ENCODE peak calls at places on chromosomes 5 and 9, in nine cellular contexts. W is foreskin fibroblast, N is heart right ventricle, V is IMR-90, X is tibial nerve, I is lower lobe of right lung, B is astrocyte of the spinal cord, Y is GM12865, J is BJ. E is an unnamed sample.

GRCh38 chr9:36913393-36914211 is 120.5 kb downstream of the PAX5 start:
- DNase-seq in W (no peak), N (no peak), V (no peak), X (no peak), I (no peak), B (no peak), Y (no peak), J (no peak), E (no peak)

GRCh38 chr9:16540996-16541668 is 329.3 kb downstream of the BNC2 start:
- DNase-seq in W (peak), N (no peak), V (peak), X (no peak), I (no peak), B (peak), Y (no peak), J (no peak), E (peak)

GRCh38 chr9:133560311-133560710 is 25.8 kb downstream of the ADAMTSL2 start:
- DNase-seq in W (no peak), N (peak), V (no peak), X (no peak), I (no peak), B (no peak), Y (no peak), J (no peak), E (no peak)

GRCh38 chr9:71812385-71812784 is 44.1 kb upstream of the CEMIP2 start:
- DNase-seq in W (peak), N (peak), V (peak), X (no peak), I (no peak), B (peak), Y (no peak), J (no peak), E (peak)

GRCh38 chr5:149060325-149060724 is 2.5 kb downstream of the SH3TC2 start:
- DNase-seq in W (peak), N (peak), V (peak), X (no peak), I (no peak), B (peak), Y (no peak), J (no peak), E (peak)

GRCh38 chr5:126383246-126383645 is 40.0 kb upstream of the GRAMD2B start:
- DNase-seq in W (no peak), N (no peak), V (peak), X (no peak), I (no peak), B (peak), Y (no peak), J (no peak), E (no peak)

GRCh38 chr9:107390319-107390718 is 99.2 kb downstream of the KLF4 start:
- DNase-seq in W (peak), N (no peak), V (no peak), X (no peak), I (no peak), B (no peak), Y (no peak), J (no peak), E (no peak)

GRCh38 chr9:109889456-109889855 is 109.5 kb downstream of the PALM2AKAP2 start:
- DNase-seq in W (no peak), N (no peak), V (no peak), X (no peak), I (no peak), B (no peak), Y (no peak), J (no peak), E (peak)

GRCh38 chr5:538801-539468 is 14.7 kb upstream of the SLC9A3 start:
- DNase-seq in W (no peak), N (peak), V (no peak), X (no peak), I (peak), B (no peak), Y (no peak), J (no peak), E (no peak)

GRCh38 chr5:95817430-95817829 is 5.1 kb downstream of the GLRX start:
- DNase-seq in W (peak), N (no peak), V (peak), X (no peak), I (no peak), B (peak), Y (no peak), J (peak), E (peak)

GRCh38 chr9:2857564-2858198 is 13.8 kb upstream of the PUM3 start:
- DNase-seq in W (peak), N (peak), V (peak), X (peak), I (no peak), B (peak), Y (peak), J (no peak), E (peak)

GRCh38 chr9:13962006-13962405 is 351.9 kb downstream of the NFIB start:
- DNase-seq in W (peak), N (no peak), V (no peak), X (no peak), I (no peak), B (no peak), Y (no peak), J (no peak), E (peak)

GRCh38 chr5:106481375-106481774 is 1189.4 kb downstream of the EFNA5 start:
- DNase-seq in W (peak), N (no peak), V (peak), X (no peak), I (no peak), B (peak), Y (no peak), J (no peak), E (no peak)

GRCh38 chr5:150514708-150515211 is 6.8 kb downstream of the NDST1 start:
- DNase-seq in W (peak), N (no peak), V (peak), X (no peak), I (no peak), B (peak), Y (no peak), J (no peak), E (peak)

GRCh38 chr5:151150484-151151262 is 6.9 kb downstream of the ANXA6 start:
- DNase-seq in W (peak), N (peak), V (peak), X (no peak), I (peak), B (peak), Y (peak), J (no peak), E (peak)

GRCh38 chr5:180607861-180608571 is 16.7 kb upstream of the SCGB3A1 start:
- DNase-seq in W (no peak), N (no peak), V (no peak), X (no peak), I (peak), B (no peak), Y (no peak), J (no peak), E (no peak)

GRCh38 chr5:86968311-86968753 is 299.4 kb upstream of the RASA1 start:
- DNase-seq in W (peak), N (peak), V (peak), X (no peak), I (no peak), B (peak), Y (no peak), J (peak), E (peak)

GRCh38 chr5:64680289-64680688 is 10.0 kb upstream of the SHISAL2B start:
- DNase-seq in W (peak), N (no peak), V (no peak), X (no peak), I (no peak), B (no peak), Y (peak), J (no peak), E (no peak)

GRCh38 chr9:4579011-4579410 is 83.1 kb upstream of the PLPP6 start:
- DNase-seq in W (peak), N (no peak), V (no peak), X (no peak), I (no peak), B (no peak), Y (no peak), J (no peak), E (peak)

GRCh38 chr9:35688558-35689350 is 971 bp downstream of the TPM2 start:
- DNase-seq in W (peak), N (no peak), V (peak), X (no peak), I (no peak), B (peak), Y (no peak), J (peak), E (peak)

GRCh38 chr5:113572716-113573115 is 59.2 kb downstream of the YTHDC2 start:
- DNase-seq in W (peak), N (no peak), V (no peak), X (no peak), I (no peak), B (no peak), Y (no peak), J (no peak), E (no peak)

GRCh38 chr5:113569396-113569795 is 55.9 kb downstream of the YTHDC2 start:
- DNase-seq in W (no peak), N (no peak), V (no peak), X (no peak), I (no peak), B (no peak), Y (no peak), J (no peak), E (no peak)

GRCh38 chr5:113575074-113575473 is 61.6 kb downstream of the YTHDC2 start:
- DNase-seq in W (no peak), N (no peak), V (no peak), X (no peak), I (no peak), B (no peak), Y (no peak), J (no peak), E (no peak)

GRCh38 chr5:113578091-113578490 is 64.6 kb downstream of the YTHDC2 start:
- DNase-seq in W (no peak), N (no peak), V (no peak), X (no peak), I (no peak), B (no peak), Y (no peak), J (no peak), E (no peak)

GRCh38 chr5:113574417-113574816 is 60.9 kb downstream of the YTHDC2 start:
- DNase-seq in W (peak), N (no peak), V (peak), X (no peak), I (no peak), B (peak), Y (no peak), J (peak), E (peak)
- H3K4me3 ChIP-seq in W (no peak), N (no peak), V (no peak), X (no peak), I (no peak), B (no peak), Y (no peak), J (no peak), E (no peak)

GRCh38 chr9:136947955-136948510 is 3.0 kb downstream of the C8G start:
- DNase-seq in W (peak), N (peak), V (peak), X (no peak), I (no peak), B (peak), Y (peak), J (no peak), E (peak)
- TF ChIP-seq CTCF in W (peak), N (peak), V (peak), X (peak), I (peak), B (peak), Y (peak), J (peak), E (peak)

GRCh38 chr5:34684281-34684979 is 28.3 kb downstream of the RAI14 start:
- DNase-seq in W (peak), N (no peak), V (peak), X (no peak), I (no peak), B (peak), Y (no peak), J (no peak), E (peak)

GRCh38 chr5:34686762-34687268 is 30.7 kb downstream of the RAI14 start:
- DNase-seq in W (peak), N (peak), V (peak), X (no peak), I (peak), B (peak), Y (no peak), J (no peak), E (peak)

GRCh38 chr5:34685485-34686197 is 29.5 kb downstream of the RAI14 start:
- DNase-seq in W (peak), N (no peak), V (peak), X (no peak), I (no peak), B (peak), Y (no peak), J (no peak), E (peak)

GRCh38 chr5:34682926-34683623 is 26.9 kb downstream of the RAI14 start:
- DNase-seq in W (no peak), N (no peak), V (peak), X (no peak), I (no peak), B (peak), Y (no peak), J (no peak), E (peak)

GRCh38 chr5:34684980-34685352 is 28.8 kb downstream of the RAI14 start:
- DNase-seq in W (no peak), N (no peak), V (no peak), X (no peak), I (no peak), B (no peak), Y (no peak), J (no peak), E (no peak)
- H3K4me3 ChIP-seq in W (no peak), N (no peak), V (no peak), X (no peak), I (no peak), B (no peak), Y (no peak), J (no peak), E (no peak)

GRCh38 chr5:134043793-134044525 is 39.2 kb upstream of the VDAC1 start:
- DNase-seq in W (no peak), N (no peak), V (no peak), X (no peak), I (no peak), B (no peak), Y (no peak), J (no peak), E (no peak)

GRCh38 chr5:134037160-134037559 is 32.4 kb upstream of the VDAC1 start:
- DNase-seq in W (no peak), N (no peak), V (no peak), X (no peak), I (no peak), B (no peak), Y (no peak), J (no peak), E (no peak)

GRCh38 chr5:134034326-134034725 is 29.6 kb upstream of the VDAC1 start:
- DNase-seq in W (no peak), N (no peak), V (no peak), X (no peak), I (no peak), B (no peak), Y (no peak), J (no peak), E (no peak)

GRCh38 chr5:134041570-134042411 is 37.0 kb upstream of the VDAC1 start:
- DNase-seq in W (no peak), N (no peak), V (no peak), X (no peak), I (no peak), B (no peak), Y (peak), J (no peak), E (no peak)

DNA sequence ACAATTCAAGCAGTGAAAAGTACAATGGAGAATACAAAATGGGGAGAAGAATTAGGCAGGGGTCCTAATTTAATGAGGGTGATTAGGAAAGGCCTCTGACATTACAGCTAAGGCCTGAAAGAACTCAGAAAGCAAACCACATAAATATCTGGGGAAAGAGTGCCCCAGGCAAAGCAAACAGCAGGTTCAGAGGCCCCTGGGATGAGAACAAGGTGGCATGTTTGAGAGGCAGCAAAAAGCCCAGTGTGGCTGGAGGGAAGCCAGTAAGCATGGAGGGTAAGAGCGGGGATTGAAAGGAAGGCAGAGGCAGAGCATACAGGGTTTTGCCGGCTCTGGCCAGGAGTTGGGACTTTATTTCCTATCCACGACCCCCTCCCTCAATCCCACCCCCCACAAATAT is 33.4 kb upstream of the VDAC1 start:
- DNase-seq in W (no peak), N (no peak), V (no peak), X (no peak), I (no peak), B (no peak), Y (no peak), J (no peak), E (no peak)
- TF ChIP-seq CTCF in W (no peak), N (no peak), V (no peak), X (no peak), I (no peak), B (no peak), Y (no peak), J (no peak), E (no peak)

GRCh38 chr9:113919825-113920224 is 43.7 kb downstream of the ZNF618 start:
- DNase-seq in W (no peak), N (no peak), V (no peak), X (no peak), I (no peak), B (no peak), Y (no peak), J (no peak), E (no peak)

GRCh38 chr9:113918697-113919390 is 42.7 kb downstream of the ZNF618 start:
- DNase-seq in W (no peak), N (no peak), V (no peak), X (no peak), I (no peak), B (no peak), Y (no peak), J (no peak), E (no peak)

GRCh38 chr9:113921366-113921765 is 45.3 kb downstream of the ZNF618 start:
- DNase-seq in W (no peak), N (no peak), V (peak), X (no peak), I (no peak), B (no peak), Y (no peak), J (no peak), E (no peak)

GRCh38 chr9:113920872-113921271 is 44.8 kb downstream of the ZNF618 start:
- DNase-seq in W (no peak), N (no peak), V (no peak), X (no peak), I (no peak), B (no peak), Y (no peak), J (no peak), E (no peak)

GRCh38 chr9:113919422-113919821 is 43.3 kb downstream of the ZNF618 start:
- DNase-seq in W (no peak), N (no peak), V (no peak), X (no peak), I (no peak), B (no peak), Y (no peak), J (no peak), E (no peak)
- H3K4me3 ChIP-seq in W (no peak), N (no peak), V (no peak), X (no peak), I (no peak), B (no peak), Y (no peak), J (no peak), E (no peak)

GRCh38 chr9:131018621-131019020 is 9.6 kb downstream of the LAMC3 start:
- DNase-seq in W (no peak), N (no peak), V (no peak), X (no peak), I (no peak), B (no peak), Y (no peak), J (no peak), E (no peak)
- TF ChIP-seq CTCF in W (no peak), N (no peak), V (no peak), X (no peak), I (no peak), B (peak), Y (no peak), J (no peak), E (peak)

GRCh38 chr9:98109052-98109451 is 10.0 kb downstream of the TRIM14 start:
- DNase-seq in W (no peak), N (no peak), V (no peak), X (no peak), I (no peak), B (no peak), Y (peak), J (no peak), E (no peak)
- H3K4me3 ChIP-seq in W (no peak), N (no peak), V (no peak), X (no peak), I (no peak), B (no peak), Y (peak), J (no peak), E (no peak)

DNA sequence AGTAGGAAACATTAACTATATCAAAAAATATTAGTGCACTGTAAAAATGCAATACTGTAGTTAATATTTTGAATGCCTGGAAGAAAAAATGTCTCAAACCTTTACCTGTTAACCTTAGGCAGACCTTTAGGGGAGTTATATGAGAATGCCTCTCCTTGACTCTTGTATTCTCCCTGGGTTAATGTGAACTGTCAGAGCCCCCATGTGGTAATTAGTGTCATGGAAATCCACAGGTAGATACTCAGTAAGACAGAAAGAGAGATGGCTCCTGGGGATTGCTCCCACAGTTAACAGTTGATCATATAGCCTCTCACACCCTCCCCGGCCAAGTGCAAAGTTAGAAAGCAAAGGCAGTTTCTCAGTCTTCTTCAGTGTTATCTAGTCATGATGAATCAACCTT is 742.8 kb downstream of the NR2F1-AS1 start:
- DNase-seq in W (no peak), N (no peak), V (no peak), X (no peak), I (no peak), B (no peak), Y (peak), J (no peak), E (peak)
- TF ChIP-seq CTCF in W (peak), N (no peak), V (peak), X (no peak), I (no peak), B (no peak), Y (no peak), J (no peak), E (no peak)

DNA sequence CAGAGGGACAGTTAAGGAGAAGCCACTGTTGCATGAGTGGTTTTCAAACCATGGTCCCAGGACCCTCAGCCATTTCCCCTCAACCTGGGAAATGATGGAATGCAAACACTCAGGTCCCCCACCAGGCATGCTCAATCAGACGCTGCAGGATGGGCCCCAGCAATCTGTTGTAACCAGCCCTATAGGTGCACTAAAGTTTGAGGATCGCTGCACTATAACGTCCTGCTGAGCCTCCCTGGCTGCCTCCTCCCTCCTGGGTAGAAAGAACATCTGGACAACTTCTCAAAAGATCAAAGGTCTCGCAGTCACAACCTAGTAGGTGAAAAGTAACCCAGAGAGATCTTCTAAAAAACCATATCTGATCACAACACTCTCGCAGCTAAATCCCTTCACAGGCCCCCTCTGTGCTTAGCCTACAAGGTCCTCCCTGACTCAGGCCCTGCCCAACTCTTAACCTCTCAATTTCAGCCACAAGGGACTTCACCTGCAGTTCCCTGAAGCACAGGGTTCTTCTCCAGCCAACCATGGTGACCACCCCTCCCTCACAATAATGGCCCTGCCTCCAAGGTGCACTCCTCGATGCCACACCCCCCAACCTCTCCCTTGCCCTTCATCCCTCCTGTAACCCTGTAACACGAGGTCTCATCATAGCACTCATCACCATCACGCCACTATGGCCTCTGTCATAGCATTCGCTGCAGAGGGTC is 3.5 kb downstream of the SHB start:
- DNase-seq in W (no peak), N (no peak), V (no peak), X (no peak), I (no peak), B (no peak), Y (peak), J (no peak), E (no peak)
- H3K4me3 ChIP-seq in W (peak), N (peak), V (peak), X (no peak), I (peak), B (peak), Y (peak), J (peak), E (peak)

E was measured in cardiac fibroblast.